ENCODE peak calls at places on chromosomes 6 and 20, in eight cellular contexts. L, M, F, T, Q, X, E and K are unnamed samples.

GRCh38 chr6:166862287-166862977 is 93.9 kb downstream of the RNASET2 start:
- DNase-seq in L (no peak), M (no peak), F (no peak), T (no peak), Q (no peak), X (no peak), E (no peak), K (no peak)

GRCh38 chr6:116682334-116682712 is 1.3 kb downstream of the KPNA5 start:
- DNase-seq in L (peak; percentile 61), M (peak; percentile 16), F (no peak), T (no peak), Q (peak; percentile 3), X (peak; percentile 8), E (no peak), K (peak; percentile 49)

GRCh38 chr6:89323461-89324098 is 8.5 kb upstream of the GABRR2 start:
- DNase-seq in L (no peak), M (no peak), F (no peak), T (no peak), Q (no peak), X (no peak), E (no peak), K (peak; percentile 56)

GRCh38 chr6:73364549-73364948 is 2.1 kb downstream of the KHDC3L start:
- DNase-seq in L (no peak), M (no peak), F (no peak), T (no peak), Q (no peak), X (no peak), E (no peak), K (no peak)

GRCh38 chr6:28356666-28357020 is 6.9 kb downstream of the ZKSCAN3 start:
- DNase-seq in L (no peak), M (no peak), F (no peak), T (no peak), Q (no peak), X (no peak), E (no peak), K (no peak)

GRCh38 chr6:161318456-161318855 is 44.6 kb upstream of the AGPAT4 start:
- DNase-seq in L (no peak), M (no peak), F (no peak), T (no peak), Q (no peak), X (no peak), E (peak; percentile 60), K (no peak)

GRCh38 chr6:81561731-81562130 is 190.8 kb downstream of the TENT5A start:
- DNase-seq in L (no peak), M (no peak), F (no peak), T (no peak), Q (no peak), X (no peak), E (no peak), K (no peak)

GRCh38 chr20:1177680-1178079 is 7.1 kb downstream of the TMEM74B start:
- DNase-seq in L (no peak), M (peak; percentile 39), F (no peak), T (no peak), Q (no peak), X (no peak), E (no peak), K (peak; percentile 18)

GRCh38 chr20:57619053-57619831 is 984 bp downstream of the ZBP1 start:
- DNase-seq in L (no peak), M (no peak), F (peak; percentile 86), T (no peak), Q (no peak), X (peak; percentile 93), E (no peak), K (no peak)

GRCh38 chr6:36735110-36735971 is 37.7 kb downstream of the RAB44 start:
- DNase-seq in L (peak; percentile 90), M (peak; percentile 59), F (peak; percentile 71), T (peak; percentile 92), Q (peak; percentile 53), X (no peak), E (no peak), K (peak; percentile 97)

GRCh38 chr6:116292553-116292952 is 12.8 kb upstream of the TSPYL1 start:
- DNase-seq in L (no peak), M (no peak), F (no peak), T (no peak), Q (no peak), X (no peak), E (no peak), K (no peak)

GRCh38 chr20:4546786-4547185 is 174.9 kb upstream of the PRND start:
- DNase-seq in L (peak; percentile 79), M (peak; percentile 97), F (no peak), T (no peak), Q (peak; percentile 88), X (no peak), E (no peak), K (peak; percentile 66)

GRCh38 chr20:41512624-41513023 is 105.6 kb downstream of the CHD6 start:
- DNase-seq in L (no peak), M (no peak), F (no peak), T (no peak), Q (no peak), X (no peak), E (no peak), K (no peak)

GRCh38 chr6:722608-723007 is 29.7 kb upstream of the EXOC2 start:
- DNase-seq in L (peak; percentile 85), M (no peak), F (no peak), T (no peak), Q (peak; percentile 24), X (no peak), E (no peak), K (peak; percentile 37)

GRCh38 chr20:33673411-33674293 is 576 bp downstream of the NECAB3 start:
- DNase-seq in L (no peak), M (peak; percentile 31), F (peak; percentile 70), T (no peak), Q (no peak), X (no peak), E (no peak), K (no peak)

GRCh38 chr20:51678041-51678697 is 90.0 kb downstream of the ATP9A start:
- DNase-seq in L (peak; percentile 36), M (no peak), F (no peak), T (no peak), Q (no peak), X (no peak), E (peak; percentile 85), K (peak; percentile 10)

GRCh38 chr20:60718743-60719142 is 533.3 kb upstream of the CDH4 start:
- DNase-seq in L (no peak), M (no peak), F (no peak), T (no peak), Q (no peak), X (no peak), E (no peak), K (no peak)

DNA sequence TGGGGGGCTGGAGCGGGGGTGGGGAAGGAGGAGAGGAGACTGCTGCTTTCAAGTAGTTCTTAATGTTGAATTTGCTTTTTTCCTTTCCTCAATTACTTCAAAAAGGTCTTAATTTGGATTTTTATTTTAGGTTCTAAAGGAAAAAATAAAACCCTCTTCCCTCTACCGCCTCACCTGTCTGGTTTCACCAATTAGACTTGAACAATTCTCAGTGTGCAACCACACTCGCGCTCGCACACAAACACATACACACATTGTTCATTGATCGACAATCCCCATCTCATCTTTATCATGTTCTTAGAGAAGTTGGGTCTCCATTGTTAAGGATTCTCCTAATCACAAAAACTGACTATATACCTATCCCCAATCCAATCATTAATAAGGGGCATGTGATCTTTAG is 97.3 kb downstream of the HFE start:
- DNase-seq in L (no peak), M (no peak), F (no peak), T (no peak), Q (no peak), X (no peak), E (no peak), K (no peak)
- H3K4me3 ChIP-seq in L (no peak overlapping the region), M (no peak overlapping the region), F (peak overlapping the region; percentile 54), T (peak overlapping the region; percentile 54), Q (no peak overlapping the region), X (no peak overlapping the region), E (peak overlapping the region; percentile 54), K (no peak overlapping the region)

DNA sequence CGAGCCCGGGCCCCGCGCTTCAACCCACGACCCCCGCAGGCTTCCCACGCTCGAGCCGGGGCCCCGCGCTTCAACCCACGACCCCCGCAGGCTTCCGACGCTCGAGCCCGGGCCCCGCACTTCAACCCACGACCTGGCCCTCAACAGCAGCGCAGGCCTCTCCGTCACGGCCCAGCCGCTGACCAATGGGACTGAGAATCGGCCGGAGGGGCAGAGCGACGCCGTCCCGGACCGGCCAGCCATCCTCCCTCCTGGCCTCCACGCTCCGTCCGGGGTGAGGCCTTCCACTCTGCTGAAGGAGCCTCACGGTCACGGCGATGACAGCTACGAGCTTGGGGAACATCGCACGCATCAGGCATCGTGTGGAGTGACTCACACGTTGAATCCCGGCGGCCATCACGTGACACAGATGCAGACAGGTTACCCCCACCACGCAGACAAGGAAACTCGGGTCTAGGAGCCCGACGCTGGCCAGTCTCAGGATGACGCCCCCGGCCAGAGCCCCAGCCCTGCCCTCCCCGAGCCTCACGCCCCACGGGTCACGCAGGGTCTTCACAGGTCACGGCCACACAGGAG is 6.1 kb downstream of the KCNQ2 start:
- DNase-seq in L (no peak), M (no peak), F (no peak), T (no peak), Q (no peak), X (no peak), E (no peak), K (no peak)
- TF ChIP-seq CTCF in L (no peak), M (no peak), F (no peak), T (no peak), Q (no peak), X (no peak), E (no peak), K (no peak)

GRCh38 chr20:36236786-36237121 is 476 bp downstream of the AAR2 start:
- DNase-seq in L (no peak), M (no peak), F (no peak), T (no peak), Q (no peak), X (no peak), E (no peak), K (no peak)

GRCh38 chr20:36235892-36236785 is at the start of gene AAR2:
- DNase-seq in L (peak; percentile 76), M (peak; percentile 81), F (peak; percentile 85), T (peak; percentile 86), Q (peak; percentile 62), X (peak; percentile 44), E (peak; percentile 79), K (peak; percentile 84)

GRCh38 chr20:36238153-36238552 is 1.9 kb downstream of the AAR2 start:
- DNase-seq in L (no peak), M (no peak), F (no peak), T (no peak), Q (no peak), X (no peak), E (no peak), K (no peak)

GRCh38 chr20:36238760-36239159 is 2.5 kb downstream of the AAR2 start:
- DNase-seq in L (no peak), M (peak; percentile 53), F (no peak), T (no peak), Q (no peak), X (no peak), E (no peak), K (no peak)

DNA sequence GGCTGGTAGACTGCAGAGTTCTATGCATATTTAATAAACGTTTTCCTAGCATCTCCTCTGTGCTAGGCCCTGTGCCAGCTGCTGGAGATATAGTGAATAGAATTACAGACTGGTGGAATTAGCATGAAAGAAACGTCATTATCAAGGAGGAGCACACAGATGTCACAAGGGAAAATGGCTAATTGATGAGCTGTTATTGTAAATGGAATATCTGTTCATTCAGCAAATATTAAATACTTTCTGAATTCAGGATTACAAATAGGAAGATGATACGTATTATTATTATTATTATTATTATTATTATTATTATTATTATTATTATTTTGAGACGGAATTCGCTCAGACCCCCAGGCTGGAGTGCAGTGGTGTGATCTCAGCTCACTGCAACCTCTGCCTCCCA is 1.2 kb downstream of the AAR2 start:
- DNase-seq in L (no peak), M (no peak), F (no peak), T (no peak), Q (no peak), X (no peak), E (no peak), K (no peak)
- H3K4me3 ChIP-seq in L (peak overlapping the region; percentile 74), M (peak overlapping the region; percentile 87), F (peak overlapping the region; percentile 89), T (peak overlapping the region; percentile 82), Q (peak overlapping the region; percentile 91), X (peak overlapping the region; percentile 75), E (peak overlapping the region; percentile 75), K (peak overlapping the region; percentile 96)

GRCh38 chr6:138194221-138194620 is 24.1 kb downstream of the PBOV1 start:
- DNase-seq in L (no peak), M (no peak), F (peak; percentile 65), T (no peak), Q (no peak), X (no peak), E (no peak), K (no peak)
- TF ChIP-seq CTCF in L (no peak), M (no peak), F (no peak), T (no peak), Q (no peak), X (no peak), E (no peak), K (no peak)